ENCODE peak calls at places on chromosomes 1 and 21, in eight cellular contexts. M, T, W, V, B, L, H and Z are unnamed samples.

GRCh38 chr1:29391362-29391880 is 155.1 kb downstream of the PTPRU start:
- DNase-seq in M (no peak), T (no peak), W (no peak), V (no peak), B (no peak), L (no peak), H (no peak), Z (no peak)

GRCh38 chr1:171052977-171053376 is 37.7 kb upstream of the FMO3 start:
- DNase-seq in M (no peak), T (no peak), W (no peak), V (no peak), B (no peak), L (no peak), H (no peak), Z (no peak)

GRCh38 chr1:156146006-156146748 is 7.2 kb upstream of the SEMA4A start:
- DNase-seq in M (peak), T (peak), W (peak), V (peak), B (peak), L (peak), H (no peak), Z (peak)

GRCh38 chr1:66374561-66375111 is 159.3 kb upstream of the SGIP1 start:
- DNase-seq in M (no peak), T (peak), W (peak), V (peak), B (no peak), L (no peak), H (no peak), Z (peak)

GRCh38 chr1:84107955-84108354 is 36.1 kb upstream of the PRKACB start:
- DNase-seq in M (no peak), T (no peak), W (no peak), V (no peak), B (no peak), L (no peak), H (no peak), Z (no peak)

GRCh38 chr1:216420263-216420662 is 3.0 kb downstream of the USH2A start:
- DNase-seq in M (no peak), T (no peak), W (no peak), V (no peak), B (no peak), L (no peak), H (no peak), Z (no peak)

GRCh38 chr1:68293609-68294353 is 61.5 kb upstream of the WLS start:
- DNase-seq in M (peak), T (peak), W (no peak), V (peak), B (no peak), L (peak), H (peak), Z (peak)

GRCh38 chr1:211478801-211479619 is 13.0 kb downstream of the RD3 start:
- DNase-seq in M (peak), T (no peak), W (no peak), V (no peak), B (no peak), L (no peak), H (no peak), Z (no peak)

GRCh38 chr1:212858461-212859265 is 588 bp downstream of the FLVCR1 start:
- DNase-seq in M (peak), T (peak), W (peak), V (peak), B (peak), L (no peak), H (no peak), Z (peak)

GRCh38 chr1:193558491-193559028 is 372.1 kb upstream of the B3GALT2 start:
- DNase-seq in M (no peak), T (no peak), W (peak), V (peak), B (no peak), L (no peak), H (no peak), Z (peak)

GRCh38 chr1:112242470-112242869 is 153.5 kb upstream of the CTTNBP2NL start:
- DNase-seq in M (no peak), T (no peak), W (no peak), V (no peak), B (no peak), L (no peak), H (no peak), Z (no peak)

GRCh38 chr21:25750085-25750484 is 15.3 kb downstream of the GABPA start:
- DNase-seq in M (no peak), T (no peak), W (no peak), V (no peak), B (no peak), L (no peak), H (peak), Z (no peak)

GRCh38 chr1:156750191-156750931 is 1.1 kb downstream of the HDGF start:
- DNase-seq in M (peak), T (peak), W (peak), V (peak), B (peak), L (no peak), H (no peak), Z (peak)

GRCh38 chr1:48552420-48552819 is 80.4 kb upstream of the SPATA6 start:
- DNase-seq in M (peak), T (no peak), W (peak), V (peak), B (no peak), L (peak), H (no peak), Z (no peak)

GRCh38 chr1:43831866-43832654 is 101.5 kb upstream of the ARTN start:
- DNase-seq in M (no peak), T (peak), W (no peak), V (no peak), B (no peak), L (no peak), H (no peak), Z (no peak)

GRCh38 chr1:168455764-168456163 is 88.0 kb downstream of the XCL2 start:
- DNase-seq in M (no peak), T (no peak), W (peak), V (no peak), B (no peak), L (no peak), H (no peak), Z (peak)